ENCODE peak calls at places on chromosomes 5 and 9, in five cellular contexts. E, S, A, N and I are unnamed samples.
A peak's percentile ranks its signal among the peaks of the same experiment; 100 is the strongest.

GRCh38 chr9:129164246-129164930 is 13.7 kb downstream of the IER5L start:
- DNase-seq in E (no peak), S (peak; percentile 85), A (peak; percentile 81), N (no peak), I (no peak)

GRCh38 chr9:38133595-38133994 is 64.6 kb upstream of the SHB start:
- DNase-seq in E (no peak), S (no peak), A (no peak), N (no peak), I (no peak)

GRCh38 chr5:168128556-168128955 is 162.9 kb upstream of the WWC1 start:
- DNase-seq in E (no peak), S (no peak), A (no peak), N (no peak), I (no peak)

GRCh38 chr5:121795511-121795910 is 56.2 kb upstream of the FTMT start:
- DNase-seq in E (no peak), S (no peak), A (no peak), N (no peak), I (no peak)

GRCh38 chr9:126690431-126691051 is 76.8 kb downstream of the LMX1B start:
- DNase-seq in E (no peak), S (no peak), A (no peak), N (no peak), I (peak; percentile 46)

GRCh38 chr9:121286973-121287721 is 19.2 kb downstream of the GSN start:
- DNase-seq in E (peak; percentile 99), S (peak; percentile 95), A (peak; percentile 95), N (peak; percentile 87), I (peak; percentile 84)

GRCh38 chr5:92962752-92963151 is 618.3 kb downstream of the NR2F1-AS1 start:
- DNase-seq in E (no peak), S (no peak), A (no peak), N (no peak), I (no peak)

GRCh38 chr9:128636024-128636390 is 20.6 kb downstream of the DYNC2I2 start:
- DNase-seq in E (no peak), S (peak; percentile 74), A (peak; percentile 78), N (peak; percentile 77), I (peak; percentile 49)

GRCh38 chr9:131927092-131927491 is 152.6 kb downstream of the MED27 start:
- DNase-seq in E (no peak), S (no peak), A (no peak), N (no peak), I (no peak)

GRCh38 chr9:120985759-120986353 is 59.3 kb upstream of the TRAF1 start:
- DNase-seq in E (peak; percentile 34), S (no peak), A (no peak), N (no peak), I (no peak)

GRCh38 chr9:132814937-132815336 is 63.1 kb downstream of the AK8 start:
- DNase-seq in E (no peak), S (no peak), A (peak; percentile 52), N (no peak), I (no peak)

GRCh38 chr9:693460-694390 is 147.8 kb upstream of the DMRT1 start:
- DNase-seq in E (no peak), S (peak; percentile 91), A (peak; percentile 82), N (peak; percentile 56), I (peak; percentile 66)

GRCh38 chr5:112703866-112704820 is 33.5 kb upstream of the APC start:
- DNase-seq in E (peak; percentile 7), S (no peak), A (no peak), N (no peak), I (no peak)

GRCh38 chr5:144203750-144204596 is 33.3 kb downstream of the KCTD16 start:
- DNase-seq in E (peak; percentile 46), S (peak; percentile 64), A (no peak), N (no peak), I (no peak)

GRCh38 chr5:142611154-142611553 is 74.7 kb downstream of the FGF1 start:
- DNase-seq in E (peak; percentile 58), S (peak; percentile 88), A (peak; percentile 88), N (peak; percentile 83), I (peak; percentile 69)

GRCh38 chr9:70156729-70157128 is 102.0 kb upstream of the SMC5 start:
- DNase-seq in E (no peak), S (no peak), A (no peak), N (no peak), I (no peak)

GRCh38 chr5:180366303-180366702 is 13.2 kb upstream of the GFPT2 start:
- DNase-seq in E (no peak), S (peak; percentile 79), A (peak; percentile 84), N (no peak), I (peak; percentile 52)

GRCh38 chr9:78243130-78243529 is 7.3 kb downstream of the CEP78 start:
- DNase-seq in E (no peak), S (no peak), A (no peak), N (no peak), I (no peak)

GRCh38 chr5:52469420-52469819 is 318.3 kb upstream of the ITGA1 start:
- DNase-seq in E (no peak), S (no peak), A (no peak), N (no peak), I (no peak)

GRCh38 chr9:27572566-27572917 is 739 bp downstream of the C9orf72 start:
- DNase-seq in E (peak; percentile 67), S (peak; percentile 82), A (no peak), N (no peak), I (no peak)

GRCh38 chr9:95090871-95091573 is 226.5 kb downstream of the FANCC start:
- DNase-seq in E (no peak), S (no peak), A (peak; percentile 68), N (peak; percentile 44), I (no peak)

GRCh38 chr5:120684749-120685415 is 220.8 kb downstream of the PRR16 start:
- DNase-seq in E (no peak), S (no peak), A (no peak), N (no peak), I (no peak)

GRCh38 chr5:75450069-75450468 is 61.4 kb downstream of the CERT1 start:
- DNase-seq in E (peak; percentile 16), S (no peak), A (no peak), N (no peak), I (no peak)

GRCh38 chr5:3209918-3210317 is 385.7 kb upstream of the IRX1 start:
- DNase-seq in E (no peak), S (no peak), A (no peak), N (no peak), I (no peak)

GRCh38 chr5:133232011-133232410 is 180.2 kb downstream of the HSPA4 start:
- DNase-seq in E (no peak), S (no peak), A (no peak), N (no peak), I (no peak)

GRCh38 chr9:35967042-35967441 is 9.1 kb upstream of the OR2S2 start:
- DNase-seq in E (no peak), S (no peak), A (no peak), N (no peak), I (no peak)

GRCh38 chr5:147487031-147487750 is 22.7 kb downstream of the DPYSL3 start:
- DNase-seq in E (no peak), S (no peak), A (no peak), N (no peak), I (no peak)

GRCh38 chr9:129414377-129415021 is 206.4 kb downstream of the C9orf50 start:
- DNase-seq in E (peak; percentile 7), S (no peak), A (no peak), N (peak; percentile 76), I (peak; percentile 36)

GRCh38 chr9:27626629-27627564 is 53.6 kb upstream of the C9orf72 start:
- DNase-seq in E (no peak), S (no peak), A (no peak), N (no peak), I (no peak)

GRCh38 chr9:92986175-92987110 is 39.1 kb downstream of the FGD3 start:
- DNase-seq in E (no peak), S (no peak), A (no peak), N (no peak), I (no peak)

GRCh38 chr5:50439221-50439620 is 1.9 kb downstream of the EMB start:
- DNase-seq in E (no peak), S (no peak), A (no peak), N (no peak), I (no peak)
- H3K4me1 ChIP-seq in E (peaks cover 8% of the 10 kb centered on the region), S (no peaks in the 10 kb centered on the region), A (no peaks in the 10 kb centered on the region), N (no peaks in the 10 kb centered on the region), I (no peaks in the 10 kb centered on the region)

GRCh38 chr9:124011460-124012301 is at the start of gene LHX2:
- DNase-seq in E (peak; percentile 68), S (no peak), A (peak; percentile 62), N (peak; percentile 57), I (peak; percentile 51)
- TF ChIP-seq CTCF in E (no peak), S (no peak), A (no peak), N (no peak), I (no peak)

DNA sequence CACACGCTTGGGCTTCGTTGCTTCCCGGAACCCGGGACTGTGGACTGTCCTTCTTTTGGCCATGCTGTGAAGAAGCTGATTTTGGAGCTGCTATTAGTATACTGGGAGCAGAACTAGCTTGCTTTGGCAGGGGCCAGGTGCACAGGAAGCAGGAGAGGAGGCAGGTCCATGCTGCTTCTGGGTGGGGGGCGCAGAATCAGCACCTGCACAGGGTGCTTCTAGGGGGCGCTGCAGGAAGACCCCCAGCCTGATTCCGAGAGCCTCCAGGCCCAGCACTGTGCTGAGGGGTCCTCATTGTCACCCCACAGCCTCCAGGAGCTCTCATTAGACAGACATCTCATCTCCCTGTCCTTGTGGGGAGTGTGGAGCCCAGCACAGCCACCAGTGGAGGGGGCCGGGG is 252.6 kb upstream of the IRX4 start:
- DNase-seq in E (no peak), S (peak; percentile 42), A (peak; percentile 39), N (no peak), I (no peak)
- H3K9me3 ChIP-seq in E (no peaks in the 10 kb centered on the region), S (no peaks in the 10 kb centered on the region), A (no peaks in the 10 kb centered on the region), N (no peaks in the 10 kb centered on the region), I (no peaks in the 10 kb centered on the region)

DNA sequence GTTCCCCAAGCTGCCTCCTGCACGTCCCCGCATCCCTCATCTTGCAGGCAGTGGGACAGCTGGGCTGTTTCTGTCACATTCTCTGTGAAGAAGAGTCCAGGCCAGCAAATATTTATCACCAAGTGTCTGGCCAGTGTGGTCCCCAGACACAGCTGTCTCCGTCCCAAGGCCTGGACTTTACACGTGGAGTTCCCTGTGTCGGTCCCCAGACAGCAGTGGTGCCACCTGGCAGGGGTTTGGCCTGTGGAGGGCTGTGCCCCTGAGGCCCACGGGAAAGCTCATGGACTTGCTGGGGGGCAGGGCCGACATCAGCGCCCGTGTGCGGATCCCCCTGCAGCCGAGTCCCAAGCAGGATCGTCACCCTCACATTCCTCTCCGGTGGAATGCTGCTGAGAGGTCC is 9.2 kb upstream of the SLC12A7 start:
- DNase-seq in E (no peak), S (no peak), A (no peak), N (no peak), I (no peak)
- H3K4me1 ChIP-seq in E (peaks cover 12% of the 10 kb centered on the region), S (no peaks in the 10 kb centered on the region), A (no peaks in the 10 kb centered on the region), N (peaks cover 12% of the 10 kb centered on the region), I (peaks cover 21% of the 10 kb centered on the region)